ENCODE peak calls at places on chromosomes 1 and 21, in seven cellular contexts. R, G, H, S, A, B and D are unnamed samples.

GRCh38 chr1:5724847-5725246 is 267.4 kb downstream of the NPHP4 start:
- DNase-seq in R (no peak), B (no peak), H (no peak), S (no peak), G (no peak), A (no peak), D (no peak)

GRCh38 chr1:89906088-89906487 is 85.3 kb downstream of the LRRC8D start:
- DNase-seq in R (no peak), B (no peak), A (no peak), G (no peak), S (no peak), H (no peak), D (no peak)

GRCh38 chr1:195717651-195718050 is 890.6 kb downstream of the KCNT2 start:
- DNase-seq in R (no peak), A (no peak), G (peak), S (no peak), H (peak), B (peak), D (peak)

GRCh38 chr1:161200992-161201827 is 957 bp upstream of the NDUFS2 start:
- DNase-seq in H (no peak), G (peak), A (no peak), S (no peak), B (no peak), R (no peak), D (no peak)

GRCh38 chr1:23719162-23719820 is 24.0 kb upstream of the ELOA start:
- DNase-seq in B (no peak), R (no peak), S (no peak), H (no peak), G (peak), A (no peak), D (peak)

GRCh38 chr1:245386321-245387002 is 231.7 kb downstream of the KIF26B start:
- DNase-seq in B (no peak), A (no peak), G (no peak), S (no peak), H (no peak), R (no peak), D (no peak)

GRCh38 chr1:58447891-58448290 is 98.6 kb downstream of the OMA1 start:
- DNase-seq in A (no peak), B (peak), H (peak), G (no peak), S (no peak), R (no peak), D (no peak)

GRCh38 chr1:190126728-190127127 is 350.9 kb downstream of the BRINP3 start:
- DNase-seq in G (no peak), H (no peak), B (no peak), R (no peak), A (no peak), S (no peak), D (no peak)

GRCh38 chr1:121558514-121558913 is 373.7 kb downstream of the SRGAP2C start:
- DNase-seq in S (no peak), H (peak), G (peak), R (no peak), A (no peak), B (peak), D (peak)

GRCh38 chr1:30380625-30380984 is 342.8 kb downstream of the MATN1 start:
- DNase-seq in G (no peak), R (no peak), H (no peak), B (no peak), A (no peak), S (no peak), D (no peak)

GRCh38 chr1:119735217-119735616 is 23.5 kb downstream of the PHGDH start:
- DNase-seq in H (no peak), R (no peak), G (no peak), A (no peak), S (no peak), B (no peak), D (no peak)

GRCh38 chr1:94876362-94876761 is 50.5 kb downstream of the CNN3 start:
- DNase-seq in B (no peak), R (no peak), G (peak), S (no peak), A (no peak), H (no peak), D (no peak)

GRCh38 chr21:26136686-26137085 is 33.9 kb downstream of the APP start:
- DNase-seq in S (no peak), B (no peak), G (no peak), R (no peak), H (no peak), A (no peak), D (no peak)

GRCh38 chr1:220680085-220680687 is 10.0 kb upstream of the C1orf115 start:
- DNase-seq in S (peak), H (peak), R (no peak), B (peak), G (peak), A (no peak), D (peak)

GRCh38 chr1:218613105-218613504 is 268.0 kb downstream of the TGFB2 start:
- DNase-seq in B (no peak), A (no peak), H (peak), S (no peak), G (no peak), R (no peak), D (no peak)

GRCh38 chr1:44777547-44777946 is 2.2 kb downstream of the RPS8 start:
- DNase-seq in R (no peak), A (no peak), H (no peak), S (no peak), B (no peak), G (no peak), D (no peak)

GRCh38 chr21:37463083-37463780 is 96.7 kb downstream of the DYRK1A start:
- DNase-seq in G (peak), A (no peak), B (peak), H (peak), R (no peak), S (no peak), D (peak)

GRCh38 chr1:26786437-26787380 is 1.0 kb upstream of the PIGV start:
- DNase-seq in H (peak), S (no peak), A (peak), R (peak), G (peak), B (peak), D (peak)

GRCh38 chr21:41671859-41672542 is 94.9 kb downstream of the RIPK4 start:
- DNase-seq in B (no peak), G (no peak), H (no peak), A (no peak), S (no peak), R (no peak), D (no peak)

GRCh38 chr21:41672543-41672915 is 94.3 kb downstream of the RIPK4 start:
- DNase-seq in G (no peak), B (no peak), A (no peak), R (no peak), H (no peak), S (no peak), D (no peak)

GRCh38 chr21:41673596-41674335 is 93.1 kb downstream of the RIPK4 start:
- DNase-seq in B (no peak), R (no peak), G (no peak), S (no peak), H (no peak), A (no peak), D (no peak)

GRCh38 chr21:41674433-41674832 is 92.4 kb downstream of the RIPK4 start:
- DNase-seq in H (no peak), S (no peak), R (no peak), B (no peak), A (no peak), G (no peak), D (no peak)

DNA sequence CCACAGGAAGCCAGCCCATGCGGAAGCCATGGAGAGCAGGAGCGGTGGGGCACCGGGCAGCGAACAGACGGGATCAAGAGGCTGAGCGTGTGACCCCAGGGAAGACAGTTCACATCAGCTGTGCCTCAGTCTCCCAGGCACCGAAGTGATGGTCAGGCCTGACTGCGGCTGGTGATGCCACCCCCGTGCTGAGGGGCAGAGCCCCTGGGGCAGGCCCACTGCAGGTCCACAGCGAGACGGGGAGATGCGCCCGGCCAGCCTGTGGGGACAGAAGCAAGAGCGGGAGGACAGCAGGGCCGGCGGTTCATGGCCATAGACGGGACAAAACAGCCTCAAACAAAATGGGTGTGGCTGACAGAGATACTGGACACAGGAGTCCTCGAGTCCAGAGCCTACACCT is 93.8 kb downstream of the RIPK4 start:
- DNase-seq in R (no peak), S (no peak), A (no peak), G (no peak), B (no peak), H (no peak), D (no peak)
- H2AK5ac ChIP-seq in R (no peak), S (peak), A (peak), G (no peak), B (no peak), H (no peak), D (no peak)

GRCh38 chr1:165828103-165828558 is 717 bp downstream of the UCK2 start:
- DNase-seq in S (peak), A (peak), B (peak), R (peak), G (peak), H (peak), D (peak)
- H3K27ac ChIP-seq in S (peak), A (peak), B (peak), R (peak), G (peak), H (peak), D (peak)

DNA sequence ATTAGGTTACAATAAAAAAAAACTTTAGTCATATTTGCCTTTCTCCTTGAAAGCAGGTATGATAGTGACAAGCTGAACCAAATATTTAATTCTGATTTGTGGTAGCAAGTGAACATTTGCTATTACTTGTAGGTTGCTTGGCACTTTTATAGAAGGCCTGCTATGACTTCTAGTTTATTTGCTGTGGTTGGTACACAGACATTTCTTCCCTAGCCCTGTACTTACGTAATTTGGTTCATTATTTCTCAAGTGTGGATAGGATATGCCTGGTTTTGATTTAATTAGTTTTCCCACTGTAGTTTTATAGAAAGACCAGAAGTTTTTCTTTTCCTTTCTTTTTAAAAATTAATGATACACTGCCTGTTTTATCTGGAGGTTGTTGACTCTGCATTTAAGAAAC is 55.9 kb downstream of the PPP2R5A start:
- DNase-seq in H (no peak), S (no peak), A (no peak), R (no peak), G (no peak), B (no peak), D (no peak)
- H2AK5ac ChIP-seq in H (no peak), S (no peak), A (no peak), R (no peak), G (no peak), B (no peak), D (no peak)

DNA sequence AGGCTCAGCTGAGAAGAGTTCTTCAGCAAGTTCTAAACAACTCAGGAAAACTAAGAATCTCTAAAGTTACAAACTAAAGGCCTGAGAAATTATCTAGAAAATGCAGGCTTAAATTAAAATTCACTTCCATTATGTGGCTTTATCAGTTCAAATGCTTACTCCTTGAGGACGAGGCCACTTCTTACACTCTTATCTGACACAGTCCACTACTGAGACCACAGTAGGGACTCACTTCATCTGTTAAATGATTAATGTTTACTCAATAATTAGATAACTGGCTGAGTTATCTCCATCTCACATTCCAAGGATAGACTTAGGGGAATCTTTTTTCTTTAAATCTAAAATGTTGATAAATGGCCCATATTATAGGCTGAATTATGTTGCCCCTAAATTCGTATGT is 1.6 kb downstream of the C1orf141 start:
- DNase-seq in B (no peak), H (no peak), G (no peak), A (no peak), S (no peak), R (no peak), D (no peak)
- H3K27ac ChIP-seq in B (no peak), H (no peak), G (no peak), A (no peak), S (no peak), R (no peak), D (no peak)

GRCh38 chr1:51120629-51121028 is 18.6 kb downstream of the C1orf185 start:
- DNase-seq in H (no peak), G (no peak), S (no peak), A (no peak), R (no peak), B (peak), D (no peak)

GRCh38 chr1:51115714-51116404 is 13.8 kb downstream of the C1orf185 start:
- DNase-seq in R (no peak), H (no peak), S (no peak), G (no peak), B (no peak), A (no peak), D (no peak)

DNA sequence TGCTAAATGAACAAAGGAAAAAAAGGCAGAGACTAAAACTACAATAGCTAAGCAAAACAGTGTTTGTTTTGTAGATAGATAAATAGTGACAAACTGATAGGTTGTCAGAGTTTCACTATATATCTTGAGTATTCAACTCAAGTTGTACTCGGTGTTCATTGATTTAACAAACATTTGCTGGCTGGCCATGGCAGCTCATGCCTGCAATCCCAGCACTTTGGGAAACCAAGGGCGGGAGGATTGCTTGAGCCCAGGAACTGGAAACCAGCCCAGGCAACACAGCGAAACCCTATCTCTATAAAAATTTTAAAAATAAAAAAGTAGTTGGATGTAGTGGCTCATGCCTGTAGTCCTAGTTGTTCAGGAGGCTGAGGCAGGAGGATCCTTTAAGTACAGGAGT is 17.3 kb downstream of the C1orf185 start:
- DNase-seq in G (no peak), R (no peak), A (no peak), S (no peak), H (peak), B (no peak), D (no peak)
- H2AK5ac ChIP-seq in G (no peak), R (no peak), A (no peak), S (no peak), H (no peak), B (no peak), D (no peak)

DNA sequence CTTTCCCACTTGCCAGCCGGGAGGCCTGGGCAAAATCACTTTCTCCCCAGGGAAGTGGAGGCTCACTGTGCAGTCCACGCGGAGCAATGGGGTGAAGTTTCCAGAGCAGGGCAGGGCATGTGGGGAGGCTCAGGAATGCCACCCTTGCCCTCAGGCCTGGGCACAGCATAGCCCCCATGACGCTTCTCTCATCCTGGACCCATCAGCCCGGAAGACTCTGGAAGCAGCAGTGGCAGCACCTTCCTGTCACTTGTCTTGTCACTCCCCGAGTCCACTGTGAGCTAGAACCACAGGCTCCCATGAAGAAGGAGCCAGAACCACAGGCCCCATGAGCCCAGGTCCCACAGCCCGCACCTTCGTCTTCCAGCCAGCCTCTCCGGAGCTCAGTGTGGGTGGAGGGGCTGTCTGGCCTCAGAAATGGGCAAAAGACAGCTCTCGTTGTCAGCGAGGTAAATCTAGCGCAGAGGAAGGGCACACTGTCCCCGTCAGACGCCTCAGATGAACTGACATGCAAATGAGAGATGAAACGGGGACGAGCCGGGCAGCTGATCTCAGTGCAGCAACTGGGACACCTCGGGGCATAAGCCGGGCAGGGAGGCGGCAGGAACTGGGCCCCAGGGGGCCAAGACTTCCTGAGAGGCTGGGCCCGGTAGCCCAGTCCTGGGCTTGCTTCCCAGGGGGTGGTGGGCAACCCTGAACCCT is 6.1 kb downstream of the PDE9A start:
- DNase-seq in A (no peak), B (no peak), H (no peak), R (no peak), S (no peak), G (no peak), D (no peak)
- H3K27ac ChIP-seq in A (no peak), B (no peak), H (no peak), R (no peak), S (no peak), G (no peak), D (no peak)

GRCh38 chr1:11053758-11054137 is 6.1 kb downstream of the SRM start:
- DNase-seq in S (no peak), H (peak), A (peak), G (peak), B (no peak), R (peak), D (peak)

GRCh38 chr1:11051781-11052510 is 4.9 kb upstream of the MASP2 start:
- DNase-seq in G (no peak), H (no peak), B (peak), R (no peak), S (no peak), A (no peak), D (no peak)

GRCh38 chr1:11054666-11055065 is 5.2 kb downstream of the SRM start:
- DNase-seq in G (no peak), H (no peak), S (no peak), R (no peak), A (no peak), B (no peak), D (no peak)

GRCh38 chr1:11054181-11054580 is 5.6 kb downstream of the SRM start:
- DNase-seq in B (no peak), R (no peak), H (no peak), G (no peak), A (no peak), S (no peak), D (no peak)

DNA sequence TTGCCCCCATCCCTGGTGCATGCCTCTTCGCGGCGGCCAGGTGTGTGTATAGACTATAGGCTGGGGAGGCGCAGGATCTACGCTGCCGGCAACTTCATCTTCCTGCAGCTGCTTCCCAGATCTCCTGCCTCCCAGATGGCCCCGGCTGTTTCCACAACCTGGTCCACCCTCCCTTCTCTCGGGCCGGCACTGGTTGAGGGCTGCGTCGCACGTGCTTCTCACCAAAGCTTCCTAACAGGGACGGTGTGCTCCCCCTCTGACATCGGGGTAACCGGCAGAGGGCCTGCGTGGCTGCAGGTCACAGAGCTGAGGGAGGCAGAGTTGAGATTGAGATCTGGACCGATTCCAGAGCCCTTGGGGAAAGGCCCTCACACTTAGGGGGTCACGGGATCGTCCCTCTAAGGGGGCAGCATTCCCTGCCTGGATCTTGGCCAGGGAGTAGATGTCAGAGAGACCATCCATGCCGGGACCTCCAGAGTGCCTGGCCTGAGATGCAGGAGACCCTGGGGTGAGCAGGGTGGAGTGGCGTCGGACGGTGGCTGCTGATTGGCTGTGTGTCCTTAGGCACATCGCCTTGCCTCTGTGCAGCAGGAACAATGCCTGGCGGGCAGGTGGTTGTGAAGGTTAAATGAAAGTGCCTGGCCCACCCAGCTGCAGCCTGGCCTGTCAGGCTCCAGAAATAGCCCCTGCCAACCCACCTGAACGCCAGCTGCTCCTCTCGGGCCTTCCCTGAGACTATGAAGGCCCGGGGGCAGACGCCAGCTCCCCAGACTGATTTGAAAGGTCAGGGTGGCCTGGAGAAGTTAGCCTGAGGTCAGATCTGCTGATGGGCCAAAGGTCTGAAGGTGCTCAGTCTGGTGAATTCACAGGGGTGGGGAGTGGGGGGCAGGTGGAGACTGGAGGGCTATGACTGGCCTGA is 6.1 kb upstream of the MASP2 start:
- DNase-seq in B (peak), R (no peak), H (peak), A (peak), G (no peak), S (no peak), D (no peak)
- H2AK5ac ChIP-seq in B (no peak), R (no peak), H (no peak), A (no peak), G (no peak), S (peak), D (no peak)

GRCh38 chr1:182384387-182384960 is 7.1 kb downstream of the GLUL start:
- DNase-seq in R (no peak), S (no peak), G (no peak), B (no peak), A (no peak), H (no peak), D (no peak)
- H3K27ac ChIP-seq in R (no peak), S (no peak), G (no peak), B (no peak), A (no peak), H (no peak), D (no peak)